ENCODE peak calls at places on chromosomes 12 and 14, in ten cellular contexts. S is neural crest cell; D is CD8-positive, alpha-beta T cell; T is DND-41; Z is adrenal gland; I is left ventricle myocardium inferior; Q is CD4-positive, alpha-beta T cell; B is cardiac fibroblast; F is esophagus squamous epithelium; A is mesothelial cell of epicardium. C is an unnamed sample.

GRCh38 chr12:131176926-131177325 is 223.2 kb downstream of the ADGRD1 start:
- DNase-seq in D (no peak), F (no peak), I (no peak), T (no peak), Q (no peak), S (no peak), Z (no peak), B (no peak), A (no peak), C (no peak)

GRCh38 chr12:80641936-80642335 is 65.5 kb upstream of the MYF6 start:
- DNase-seq in S (no peak), D (no peak), T (no peak), B (no peak), Q (no peak), Z (no peak), F (no peak), I (no peak), A (no peak), C (no peak)

GRCh38 chr14:104576607-104577332 is 2.8 kb upstream of the C14orf180 start:
- DNase-seq in D (no peak), S (no peak), Q (no peak), T (no peak), I (no peak), B (peak), A (no peak), F (no peak), Z (no peak), C (no peak)

GRCh38 chr12:107492393-107493134 is 193.0 kb upstream of the PWP1 start:
- DNase-seq in T (no peak), B (no peak), D (no peak), Q (no peak), I (no peak), A (no peak), F (no peak), Z (peak), S (no peak), C (no peak)

GRCh38 chr12:6355491-6356373 is 13.9 kb upstream of the TNFRSF1A start:
- DNase-seq in F (no peak), D (no peak), I (no peak), S (no peak), Z (no peak), T (no peak), Q (no peak), A (no peak), B (no peak), C (no peak)

GRCh38 chr14:65810326-65810725 is 397.8 kb downstream of the FUT8 start:
- DNase-seq in Q (no peak), I (no peak), T (no peak), D (no peak), F (no peak), A (no peak), B (peak), Z (no peak), S (no peak), C (no peak)

GRCh38 chr14:21133896-21134295 is 22.0 kb downstream of the OR5AU1 start:
- DNase-seq in F (no peak), T (no peak), Z (no peak), S (no peak), D (no peak), A (no peak), B (no peak), I (no peak), Q (no peak), C (no peak)

GRCh38 chr12:88339966-88340365 is 197.9 kb downstream of the TMTC3 start:
- DNase-seq in Z (no peak), A (no peak), I (no peak), F (no peak), S (no peak), T (no peak), D (no peak), Q (no peak), B (peak), C (peak)

GRCh38 chr12:76018111-76018510 is 13.5 kb downstream of the PHLDA1 start:
- DNase-seq in T (no peak), F (no peak), S (no peak), Q (no peak), A (no peak), D (no peak), B (peak), Z (no peak), I (peak), C (no peak)

GRCh38 chr12:115871714-115872113 is 405.8 kb downstream of the MED13L start:
- DNase-seq in F (no peak), T (peak), A (no peak), I (no peak), B (peak), S (peak), D (no peak), Q (no peak), Z (peak), C (peak)

GRCh38 chr12:103857164-103857563 is 16.1 kb upstream of the NT5DC3 start:
- DNase-seq in D (no peak), T (no peak), Z (no peak), B (no peak), Q (no peak), A (no peak), I (no peak), F (no peak), S (no peak), C (no peak)

GRCh38 chr12:65822732-65823480 is 1.4 kb upstream of the HMGA2 start:
- DNase-seq in S (peak), Q (no peak), T (no peak), A (peak), Z (no peak), D (no peak), F (no peak), B (peak), I (no peak), C (peak)

GRCh38 chr12:9751204-9752144 is 9.2 kb downstream of the CD69 start:
- DNase-seq in F (no peak), I (no peak), B (peak), Q (no peak), A (no peak), Z (no peak), T (no peak), S (no peak), D (peak), C (peak)

GRCh38 chr14:32764131-32764530 is 174.5 kb upstream of the NPAS3 start:
- DNase-seq in F (no peak), B (peak), A (no peak), D (no peak), T (no peak), I (no peak), Z (no peak), Q (no peak), S (no peak), C (no peak)

GRCh38 chr12:111788178-111788654 is 21.5 kb downstream of the ALDH2 start:
- DNase-seq in A (no peak), B (peak), Z (peak), I (peak), F (no peak), D (no peak), Q (no peak), S (no peak), T (no peak), C (no peak)

GRCh38 chr12:29198901-29199300 is 49.8 kb downstream of the FAR2 start:
- DNase-seq in A (no peak), F (no peak), Z (no peak), Q (no peak), B (no peak), I (no peak), S (no peak), D (no peak), T (no peak), C (no peak)

GRCh38 chr14:31057035-31057434 is 30.9 kb upstream of the STRN3 start:
- DNase-seq in T (no peak), I (no peak), Z (no peak), A (no peak), B (no peak), S (no peak), F (no peak), Q (no peak), D (no peak), C (no peak)

GRCh38 chr12:87112946-87113345 is 856.8 kb upstream of the MGAT4C start:
- DNase-seq in T (no peak), B (no peak), I (no peak), A (no peak), D (no peak), S (no peak), Z (no peak), Q (no peak), F (no peak), C (no peak)

GRCh38 chr14:70698288-70698687 is 56.6 kb downstream of the TTC9 start:
- DNase-seq in I (peak), F (no peak), S (no peak), Q (no peak), A (no peak), B (peak), T (no peak), Z (peak), D (no peak), C (peak)

GRCh38 chr12:111367661-111368221 is 1.2 kb downstream of the PHETA1 start:
- DNase-seq in Q (no peak), B (no peak), Z (peak), T (no peak), S (no peak), D (no peak), A (no peak), I (no peak), F (no peak), C (no peak)

GRCh38 chr12:41437578-41437977 is 249.5 kb downstream of the PDZRN4 start:
- DNase-seq in Q (no peak), A (no peak), F (no peak), S (no peak), T (no peak), D (no peak), Z (no peak), I (no peak), B (no peak), C (no peak)

GRCh38 chr14:72554994-72555608 is 338.8 kb downstream of the DPF3 start:
- DNase-seq in S (no peak), Z (no peak), I (no peak), T (no peak), D (no peak), Q (no peak), F (no peak), A (no peak), B (no peak), C (no peak)

GRCh38 chr12:53695148-53696138 is 19.6 kb upstream of the ATP5MC2 start:
- DNase-seq in T (peak), A (peak), F (no peak), I (no peak), B (peak), Q (peak), Z (no peak), S (peak), D (no peak), C (peak)

GRCh38 chr12:62866451-62867082 is 68.4 kb downstream of the PPM1H start:
- DNase-seq in T (no peak), Q (no peak), F (no peak), I (no peak), S (no peak), A (no peak), Z (no peak), D (no peak), B (peak), C (peak)

GRCh38 chr12:73726881-73727280 is 810.8 kb upstream of the ATXN7L3B start:
- DNase-seq in Z (no peak), A (no peak), B (no peak), D (no peak), I (no peak), F (no peak), T (no peak), Q (no peak), S (no peak), C (no peak)

GRCh38 chr14:76812093-76812421 is 625 bp downstream of the ANGEL1 start:
- DNase-seq in T (no peak), B (no peak), Z (no peak), S (no peak), Q (no peak), D (no peak), A (no peak), F (no peak), I (no peak), C (no peak)

GRCh38 chr14:99479903-99480855 is 480 bp downstream of the SETD3 start:
- DNase-seq in F (peak), D (peak), S (peak), B (peak), T (peak), I (peak), Z (peak), A (peak), Q (peak), C (peak)
- TF ChIP-seq CTCF in F (no peak), D (no peak), S (peak), B (no peak), T (peak), I (peak), Z (no peak), A (no peak), Q (no peak), C (peak)

DNA sequence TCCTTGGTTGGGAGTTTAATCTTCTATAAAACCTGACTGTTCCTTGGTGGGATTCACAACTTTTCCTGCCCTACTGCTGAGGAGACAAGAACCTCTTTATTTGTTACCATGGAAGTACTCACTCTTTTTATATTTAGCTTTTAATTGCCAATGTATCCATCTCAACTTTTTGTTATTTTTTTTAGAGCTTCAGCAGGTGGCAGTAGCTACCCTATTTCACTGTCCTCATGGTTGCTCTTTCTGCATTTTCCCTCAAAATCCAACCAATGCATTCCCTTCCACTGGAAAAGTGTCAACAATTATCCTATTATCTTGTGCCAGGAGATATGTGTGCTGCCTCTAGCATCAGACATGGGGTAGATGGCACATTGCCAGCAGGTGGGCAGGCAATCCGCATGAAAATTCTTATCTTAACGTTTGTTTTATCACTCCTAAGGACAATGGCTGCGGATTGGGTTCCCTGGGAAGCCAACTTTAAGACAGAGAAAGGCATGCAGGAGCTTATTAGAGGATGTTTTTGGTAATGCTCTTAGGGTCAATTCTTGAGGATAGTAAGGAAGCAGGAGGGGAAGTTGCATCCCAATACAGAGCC is 406.4 kb downstream of the SNAPC1 start:
- DNase-seq in I (no peak), Z (no peak), D (no peak), A (no peak), B (peak), T (no peak), Q (no peak), F (no peak), S (no peak), C (no peak)
- TF ChIP-seq CTCF in I (no peak), Z (no peak), D (no peak), A (no peak), B (no peak), T (no peak), Q (no peak), F (no peak), S (peak), C (peak)

DNA sequence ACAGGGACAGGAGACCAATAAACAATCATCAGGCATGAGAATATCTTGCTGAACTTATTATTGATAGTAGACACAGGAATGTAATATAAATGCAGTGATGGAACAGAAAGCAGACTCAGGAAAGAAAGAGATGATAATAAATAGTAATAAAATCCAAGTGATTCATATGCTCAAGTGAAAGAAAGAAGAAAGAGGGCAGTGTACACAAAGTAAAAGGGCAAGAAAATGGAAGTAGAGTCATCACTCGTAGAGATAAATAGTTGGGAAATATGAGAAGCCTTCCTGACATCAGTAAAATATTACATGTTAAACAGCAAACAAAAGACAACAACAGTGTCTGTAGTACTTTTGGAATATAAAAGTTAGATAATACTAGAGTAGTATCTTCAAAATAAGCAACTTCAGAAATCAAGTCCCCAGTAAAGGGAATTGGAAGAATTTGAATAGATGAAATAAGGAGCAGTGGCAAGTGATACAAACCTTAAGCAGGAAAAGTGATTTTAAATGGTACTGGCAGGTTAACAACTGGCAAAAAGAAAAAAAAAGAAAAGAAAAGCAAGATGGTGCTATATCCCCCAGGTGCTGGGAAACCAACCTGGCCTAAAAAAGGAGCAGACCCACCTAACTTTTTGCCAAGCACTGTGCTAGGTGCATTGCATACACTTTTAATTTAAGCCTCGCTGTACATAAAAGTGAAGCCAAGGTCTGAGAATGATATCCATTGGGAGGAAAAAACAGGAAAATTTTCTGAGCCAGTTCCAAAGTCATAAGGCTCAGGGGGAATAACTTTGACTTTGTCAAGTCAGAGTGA is 412.5 kb downstream of the RAD51B start:
- DNase-seq in T (no peak), B (peak), I (no peak), Z (no peak), Q (no peak), D (no peak), A (no peak), F (no peak), S (no peak), C (peak)
- TF ChIP-seq CTCF in T (no peak), B (no peak), I (no peak), Z (no peak), Q (no peak), D (no peak), A (no peak), F (no peak), S (no peak), C (peak)

GRCh38 chr12:30967026-30967425 is 40.5 kb downstream of the TSPAN11 start:
- DNase-seq in B (no peak), F (no peak), T (no peak), Q (no peak), I (no peak), Z (no peak), S (no peak), D (no peak), A (no peak), C (no peak)

GRCh38 chr12:30968211-30968610 is 41.7 kb downstream of the TSPAN11 start:
- DNase-seq in Q (no peak), D (no peak), S (no peak), B (no peak), I (no peak), T (no peak), F (no peak), Z (no peak), A (no peak), C (no peak)

GRCh38 chr12:30963709-30964564 is 37.4 kb downstream of the TSPAN11 start:
- DNase-seq in F (no peak), A (no peak), S (no peak), I (no peak), T (no peak), B (no peak), Q (no peak), Z (no peak), D (no peak), C (no peak)

GRCh38 chr12:30964896-30965612 is 38.5 kb downstream of the TSPAN11 start:
- DNase-seq in T (no peak), Z (no peak), B (no peak), I (no peak), D (no peak), F (no peak), S (no peak), A (no peak), Q (no peak), C (no peak)

DNA sequence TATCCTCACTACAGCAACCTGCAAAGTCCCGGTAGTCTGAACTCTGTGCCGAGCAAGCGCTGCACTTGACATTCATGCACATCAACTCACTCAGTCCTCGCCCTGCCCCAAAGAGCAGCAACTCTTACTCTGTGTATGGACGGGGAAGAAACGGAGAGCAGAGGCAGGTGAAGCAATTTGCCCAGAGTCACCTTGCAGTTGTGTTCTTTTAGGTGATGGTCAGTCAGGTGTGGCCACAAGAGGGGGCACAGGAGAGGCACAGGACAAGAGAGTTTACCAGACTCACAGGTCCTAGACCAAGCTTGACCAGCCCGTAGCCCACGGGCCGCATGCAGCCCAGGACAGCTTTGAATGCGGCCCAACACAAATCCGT is 39.1 kb downstream of the TSPAN11 start:
- DNase-seq in T (no peak), F (no peak), B (no peak), Q (no peak), I (no peak), A (no peak), D (no peak), Z (no peak), S (no peak), C (no peak)
- TF ChIP-seq CTCF in T (no peak), F (no peak), B (peak), Q (no peak), I (peak), A (no peak), D (no peak), Z (no peak), S (peak), C (peak)

GRCh38 chr12:2797721-2798418 is 3.1 kb downstream of the FKBP4 start:
- DNase-seq in I (peak), T (no peak), A (no peak), Q (no peak), D (no peak), F (no peak), S (no peak), B (peak), Z (peak), C (no peak)

GRCh38 chr12:2794736-2795289 is at the start of gene FKBP4:
- DNase-seq in F (peak), Z (peak), A (peak), T (peak), Q (peak), I (peak), D (peak), S (peak), B (peak), C (peak)

GRCh38 chr12:2794261-2794735 is 472 bp upstream of the FKBP4 start:
- DNase-seq in F (no peak), Z (no peak), B (peak), I (no peak), Q (peak), D (peak), S (no peak), T (no peak), A (no peak), C (peak)

GRCh38 chr12:2795291-2796186 is 769 bp downstream of the FKBP4 start:
- DNase-seq in F (no peak), B (peak), S (peak), Q (peak), A (peak), T (peak), I (peak), Z (peak), D (peak), C (peak)

GRCh38 chr12:2796187-2796663 is 1.5 kb downstream of the FKBP4 start:
- DNase-seq in F (no peak), T (no peak), D (no peak), S (no peak), Q (no peak), Z (no peak), A (no peak), B (peak), I (no peak), C (no peak)
- TF ChIP-seq CTCF in F (no peak), T (peak), D (no peak), S (no peak), Q (no peak), Z (no peak), A (no peak), B (no peak), I (no peak), C (peak)

GRCh38 chr14:74735113-74735512 is 22.2 kb downstream of the FCF1 start:
- DNase-seq in T (no peak), F (no peak), S (no peak), I (no peak), A (no peak), Q (no peak), B (no peak), D (no peak), Z (no peak), C (no peak)
- TF ChIP-seq CTCF in T (no peak), F (no peak), S (no peak), I (no peak), A (no peak), Q (no peak), B (no peak), D (no peak), Z (no peak), C (no peak)

C was measured in HFFc6.